ENCODE peak calls at places on chromosomes 1 and 21, in ten cellular contexts. K is neural progenitor cell; T is activated naive CD4-positive, alpha-beta T cell; A is iPS-NIHi11; U is lower leg skin; D is stromal cell of bone marrow; R is NCI-H1694; Z is ELR; S is stimulated activated CD4-positive, alpha-beta T cell treated with anti-CD3 and anti-CD28 coated beads, Interleukin-2, amount 100 ng/mL, for 24 hours; I is right atrium auricular region. F is an unnamed sample.

GRCh38 chr1:156677616-156678596 is 699 bp upstream of the NES start:
- DNase-seq in K (peak; percentile 90), R (peak; percentile 85), D (peak; percentile 63), I (peak; percentile 77), U (peak; percentile 93), T (no peak), Z (peak; percentile 79), A (peak; percentile 61), S (peak; percentile 31), F (peak; percentile 69)

GRCh38 chr1:163315773-163316374 is 5.9 kb upstream of the NUF2 start:
- DNase-seq in T (peak; percentile 6), R (peak; percentile 31), U (no peak), D (peak; percentile 13), S (peak; percentile 58), Z (peak; percentile 72), I (no peak), K (peak; percentile 67), A (peak; percentile 27), F (peak; percentile 6)

GRCh38 chr1:196669051-196669450 is 17.2 kb downstream of the CFH start:
- DNase-seq in I (no peak), A (no peak), T (no peak), K (no peak), Z (no peak), U (no peak), R (no peak), D (no peak), S (no peak), F (no peak)

GRCh38 chr1:60897003-60897402 is 185.4 kb upstream of the NFIA start:
- DNase-seq in T (no peak), I (no peak), R (no peak), S (no peak), K (no peak), A (no peak), U (no peak), D (no peak), Z (no peak), F (no peak)

GRCh38 chr1:30332100-30333094 is 391.0 kb downstream of the MATN1 start:
- DNase-seq in K (no peak), A (no peak), T (no peak), D (no peak), R (no peak), Z (no peak), S (no peak), U (peak; percentile 58), I (peak; percentile 34), F (no peak)

GRCh38 chr1:92096317-92096716 is 16.2 kb downstream of the BTBD8 start:
- DNase-seq in Z (peak; percentile 50), R (no peak), U (no peak), T (no peak), D (peak; percentile 4), I (no peak), K (no peak), A (no peak), S (no peak), F (no peak)

GRCh38 chr21:35754583-35754982 is 305.7 kb downstream of the SETD4 start:
- DNase-seq in S (no peak), T (no peak), U (no peak), Z (no peak), D (no peak), I (no peak), A (no peak), K (no peak), R (no peak), F (no peak)

GRCh38 chr1:226976671-226977287 is 36.7 kb downstream of the COQ8A start:
- DNase-seq in K (no peak), A (no peak), U (peak; percentile 48), S (no peak), I (no peak), R (no peak), Z (no peak), D (no peak), T (no peak), F (no peak)

GRCh38 chr1:78229344-78229743 is 183.6 kb downstream of the GIPC2 start:
- DNase-seq in Z (peak; percentile 60), I (no peak), A (no peak), U (no peak), K (no peak), R (no peak), S (no peak), D (peak; percentile 93), T (no peak), F (peak; percentile 70)

GRCh38 chr21:45644041-45644906 is 749 bp downstream of the PCBP3 start:
- DNase-seq in R (no peak), U (no peak), K (peak; percentile 60), S (no peak), T (no peak), Z (no peak), D (no peak), A (no peak), I (no peak), F (no peak)

GRCh38 chr1:94698759-94699502 is 121.2 kb upstream of the SLC44A3 start:
- DNase-seq in K (no peak), S (no peak), T (no peak), R (no peak), Z (peak; percentile 85), A (no peak), U (no peak), I (no peak), D (no peak), F (no peak)

GRCh38 chr1:21919520-21919919 is 17.6 kb downstream of the HSPG2 start:
- DNase-seq in Z (peak; percentile 88), T (no peak), S (no peak), I (no peak), D (peak; percentile 87), K (no peak), U (no peak), R (no peak), A (no peak), F (no peak)

GRCh38 chr1:80050085-80050484 is 1043.6 kb upstream of the ADGRL4 start:
- DNase-seq in K (no peak), U (no peak), S (no peak), Z (no peak), D (no peak), A (no peak), R (no peak), I (no peak), T (no peak), F (no peak)

GRCh38 chr1:162908780-162909179 is 47.8 kb upstream of the CCDC190 start:
- DNase-seq in U (no peak), R (no peak), Z (peak; percentile 94), D (peak; percentile 89), T (no peak), K (no peak), I (no peak), A (no peak), S (no peak), F (peak; percentile 77)